ENCODE peak calls at places on chromosomes 13 and 19, in ten cellular contexts. T, A, M, K, F, N, P, Q, J and E are unnamed samples.

GRCh38 chr19:47542030-47542475 is 27.2 kb upstream of the NAPA start:
- DNase-seq in A (no peak), J (no peak), Q (no peak), T (no peak), N (peak), K (no peak), P (no peak), M (no peak), F (peak), E (peak)

GRCh38 chr13:77139311-77139710 is 112.4 kb upstream of the FBXL3 start:
- DNase-seq in A (no peak), N (peak), F (no peak), T (no peak), K (no peak), P (no peak), Q (peak), M (no peak), J (no peak), E (peak)

GRCh38 chr19:16258440-16258903 is 60.8 kb downstream of the AP1M1 start:
- DNase-seq in T (no peak), A (no peak), F (peak), P (peak), N (no peak), M (no peak), J (no peak), Q (no peak), K (no peak), E (no peak)

GRCh38 chr19:28217064-28217463 is 995.9 kb downstream of the UQCRFS1 start:
- DNase-seq in T (no peak), K (no peak), M (no peak), P (no peak), A (no peak), Q (no peak), F (no peak), J (no peak), N (no peak), E (no peak)

GRCh38 chr19:31408460-31409124 is 59.4 kb upstream of the TSHZ3 start:
- DNase-seq in J (peak), K (peak), F (no peak), N (peak), A (no peak), P (no peak), Q (peak), T (no peak), M (no peak), E (peak)

GRCh38 chr13:113552786-113553540 is 31.6 kb upstream of the TFDP1 start:
- DNase-seq in J (no peak), Q (no peak), N (no peak), P (no peak), F (peak), K (no peak), T (no peak), M (no peak), A (no peak), E (no peak)

GRCh38 chr13:114167445-114167844 is 11.6 kb upstream of the CFAP97D2 start:
- DNase-seq in P (no peak), T (no peak), F (no peak), J (no peak), A (no peak), K (no peak), Q (no peak), N (peak), M (no peak), E (no peak)

GRCh38 chr13:93260591-93260990 is 34.0 kb downstream of the GPC6 start:
- DNase-seq in P (no peak), M (no peak), T (no peak), A (no peak), Q (peak), F (no peak), J (peak), K (peak), N (peak), E (no peak)

GRCh38 chr19:56269348-56269747 is 3.2 kb upstream of the EDDM13 start:
- DNase-seq in N (no peak), P (no peak), A (no peak), K (no peak), T (no peak), J (no peak), F (no peak), Q (no peak), M (no peak), E (peak)

GRCh38 chr13:42084722-42085121 is 36.3 kb downstream of the DGKH start:
- DNase-seq in N (no peak), J (no peak), M (no peak), Q (no peak), F (no peak), K (no peak), A (no peak), P (no peak), T (no peak), E (no peak)

GRCh38 chr19:47280183-47280797 is 5.6 kb downstream of the INAFM1 start:
- DNase-seq in F (peak), M (no peak), T (peak), A (peak), N (no peak), K (peak), Q (no peak), P (no peak), J (peak), E (no peak)

GRCh38 chr19:31220540-31220939 is 128.7 kb downstream of the TSHZ3 start:
- DNase-seq in M (no peak), N (no peak), Q (no peak), J (peak), P (no peak), A (no peak), F (no peak), K (no peak), T (peak), E (no peak)

GRCh38 chr19:7994114-7994513 is 11.3 kb downstream of the ELAVL1 start:
- DNase-seq in P (no peak), N (no peak), K (no peak), J (no peak), F (no peak), Q (no peak), A (no peak), T (no peak), M (no peak), E (no peak)

GRCh38 chr19:15894359-15894758 is 3.5 kb downstream of the CYP4F2 start:
- DNase-seq in F (no peak), Q (no peak), A (no peak), M (no peak), N (no peak), K (no peak), J (no peak), P (no peak), T (no peak), E (no peak)

GRCh38 chr13:112131740-112132113 is 64.8 kb downstream of the SOX1 start:
- DNase-seq in A (no peak), F (no peak), N (no peak), P (no peak), J (no peak), K (no peak), M (no peak), Q (no peak), T (no peak), E (no peak)

GRCh38 chr19:719081-719512 is 10.4 kb downstream of the PALM start:
- DNase-seq in K (peak), P (peak), M (no peak), A (no peak), Q (peak), J (no peak), F (no peak), N (no peak), T (no peak), E (peak)

GRCh38 chr19:47742636-47743035 is 2.7 kb upstream of the NOP53 start:
- DNase-seq in Q (peak), M (no peak), J (no peak), P (no peak), A (no peak), F (no peak), K (no peak), T (no peak), N (no peak), E (peak)

GRCh38 chr13:59099182-59099950 is 1064.4 kb downstream of the DIAPH3 start:
- DNase-seq in A (no peak), K (no peak), T (no peak), Q (no peak), F (no peak), M (no peak), J (no peak), N (peak), P (no peak), E (peak)

GRCh38 chr13:70523622-70524021 is 415.4 kb upstream of the KLHL1 start:
- DNase-seq in N (no peak), T (no peak), Q (no peak), A (no peak), P (no peak), K (no peak), J (no peak), M (no peak), F (no peak), E (no peak)

GRCh38 chr13:58202099-58202498 is 570.6 kb downstream of the PCDH17 start:
- DNase-seq in K (no peak), T (no peak), M (no peak), P (no peak), J (no peak), A (no peak), F (no peak), N (no peak), Q (no peak), E (no peak)

GRCh38 chr13:42656136-42656535 is 82.2 kb downstream of the TNFSF11 start:
- DNase-seq in N (no peak), K (no peak), A (no peak), P (no peak), J (no peak), F (no peak), Q (no peak), T (no peak), M (no peak), E (no peak)

GRCh38 chr19:726993-727956 is 18.5 kb downstream of the PALM start:
- DNase-seq in N (no peak), T (no peak), Q (no peak), F (no peak), J (no peak), A (no peak), M (no peak), K (no peak), P (no peak), E (no peak)

GRCh38 chr13:27965343-27965739 is 3.8 kb downstream of the CDX2 start:
- DNase-seq in F (no peak), T (no peak), Q (no peak), A (no peak), N (no peak), M (no peak), K (no peak), P (no peak), J (no peak), E (no peak)

GRCh38 chr19:39438270-39438934 is 2.7 kb upstream of the RPS16 start:
- DNase-seq in M (no peak), F (no peak), K (no peak), N (peak), A (no peak), J (peak), P (no peak), Q (no peak), T (no peak), E (no peak)

GRCh38 chr13:33119022-33119735 is 103.0 kb downstream of the KL start:
- DNase-seq in K (no peak), Q (no peak), T (no peak), A (no peak), J (no peak), P (no peak), F (no peak), M (no peak), N (no peak), E (peak)

GRCh38 chr19:932647-933552 is 7.1 kb downstream of the ARID3A start:
- DNase-seq in P (peak), K (peak), Q (peak), M (peak), N (peak), F (peak), J (no peak), A (no peak), T (peak), E (peak)

GRCh38 chr13:85825454-85825853 is 26.2 kb upstream of the SLITRK6 start:
- DNase-seq in A (no peak), M (no peak), N (peak), Q (no peak), K (no peak), F (no peak), T (no peak), J (no peak), P (no peak), E (no peak)